ENCODE peak calls at places on chromosomes 3 and 15, in ten cellular contexts. D is SK-MEL-5; W is AG08396; L is T-helper 1 cell; M is NCI-H748 treated with DMSO at 0.1 percent for 48 hours; E is nephron progenitor cell; I is fibroblast of mammary gland; P is stimulated activated CD8-positive, alpha-beta memory T cell treated with anti-CD3 and anti-CD28 coated beads, Interleukin-15, amount 100 ng/mL, for 1 hour; Y is RCC 7860; C is hepatocyte. Q is an unnamed sample.

GRCh38 chr3:46965151-46965550 is 11.4 kb downstream of the CCDC12 start:
- DNase-seq in C (no peak), I (no peak), Y (no peak), E (no peak), P (no peak), W (no peak), D (no peak), M (no peak), L (no peak), Q (no peak)

GRCh38 chr15:80567721-80568157 is 127.4 kb upstream of the ABHD17C start:
- DNase-seq in M (peak; percentile 2), E (peak; percentile 53), C (peak; percentile 87), L (no peak), D (peak; percentile 88), Y (peak; percentile 59), W (peak; percentile 82), P (no peak), I (peak; percentile 86), Q (no peak)

GRCh38 chr3:138468886-138469285 is 34.5 kb downstream of the ESYT3 start:
- DNase-seq in E (no peak), L (no peak), W (no peak), M (no peak), P (no peak), D (peak; percentile 9), Y (no peak), C (no peak), I (no peak), Q (no peak)

GRCh38 chr3:12679468-12679867 is 15.6 kb upstream of the RAF1 start:
- DNase-seq in L (no peak), D (no peak), Y (peak; percentile 39), W (peak; percentile 42), E (no peak), I (peak; percentile 56), C (peak; percentile 58), P (no peak), M (no peak), Q (no peak)

GRCh38 chr3:17103579-17103978 is 218.8 kb downstream of the PLCL2 start:
- DNase-seq in L (no peak), W (no peak), E (no peak), Y (no peak), P (no peak), I (no peak), D (no peak), M (no peak), C (no peak), Q (no peak)

GRCh38 chr3:186322761-186323160 is 39.3 kb downstream of the DGKG start:
- DNase-seq in L (no peak), D (no peak), M (no peak), E (no peak), I (no peak), C (no peak), Y (no peak), P (no peak), W (no peak), Q (no peak)

GRCh38 chr3:187896664-187897063 is 151.4 kb upstream of the BCL6 start:
- DNase-seq in L (no peak), E (no peak), I (no peak), M (no peak), D (no peak), P (no peak), C (no peak), Y (no peak), W (no peak), Q (no peak)

GRCh38 chr15:98966036-98966787 is 41.4 kb downstream of the PGPEP1L start:
- DNase-seq in L (no peak), I (no peak), P (no peak), M (no peak), Y (no peak), W (no peak), D (no peak), C (no peak), E (no peak), Q (no peak)

GRCh38 chr3:6416049-6416661 is 444.8 kb upstream of the GRM7 start:
- DNase-seq in L (no peak), D (no peak), W (no peak), Y (no peak), E (no peak), M (no peak), C (no peak), P (no peak), I (no peak), Q (no peak)

GRCh38 chr3:12323237-12323636 is 34.4 kb downstream of the PPARG start:
- DNase-seq in E (no peak), W (no peak), Y (no peak), P (no peak), C (no peak), L (no peak), I (no peak), D (no peak), M (no peak), Q (no peak)

GRCh38 chr3:157633241-157633640 is 130.0 kb upstream of the VEPH1 start:
- DNase-seq in M (no peak), D (no peak), L (no peak), P (no peak), E (no peak), W (no peak), Y (no peak), I (no peak), C (no peak), Q (no peak)

GRCh38 chr15:71651750-71652186 is 158.6 kb upstream of the NR2E3 start:
- DNase-seq in D (peak; percentile 52), Y (peak; percentile 26), M (peak; percentile 3), W (peak; percentile 59), C (peak; percentile 65), E (peak; percentile 24), I (peak; percentile 84), P (no peak), L (no peak), Q (peak; percentile 80)

GRCh38 chr15:66573719-66574641 is 8.2 kb upstream of the LCTL start:
- DNase-seq in L (no peak), E (no peak), C (no peak), Y (no peak), D (no peak), M (no peak), W (peak; percentile 54), I (peak; percentile 83), P (no peak), Q (no peak)

GRCh38 chr15:99348412-99348811 is 97.1 kb downstream of the LRRC28 start:
- DNase-seq in D (no peak), E (no peak), P (no peak), L (no peak), I (no peak), M (no peak), Y (no peak), W (no peak), C (no peak), Q (no peak)

GRCh38 chr3:62128028-62128427 is 245.3 kb downstream of the FEZF2 start:
- DNase-seq in C (peak; percentile 12), E (no peak), W (peak; percentile 19), P (no peak), Y (no peak), D (no peak), M (no peak), L (no peak), I (peak; percentile 48), Q (no peak)

GRCh38 chr15:87123676-87124382 is 1044.2 kb downstream of the AGBL1 start:
- DNase-seq in E (no peak), D (peak; percentile 43), P (no peak), L (no peak), C (no peak), W (no peak), I (no peak), Y (no peak), M (no peak), Q (peak; percentile 26)

GRCh38 chr3:183906234-183906921 is 21.7 kb upstream of the PARL start:
- DNase-seq in C (no peak), P (no peak), L (no peak), M (no peak), D (no peak), W (no peak), I (no peak), Y (no peak), E (no peak), Q (no peak)